ENCODE peak calls at places on chromosome 12, in five cellular contexts. P is Peyer's patch, G is mucosa of descending colon, A is left ventricle myocardium inferior, U is epithelial cell of esophagus. J is an unnamed sample.

GRCh38 chr12:20120296-20120695 is 248.0 kb upstream of the PDE3A start:
- DNase-seq in P (no peak), G (no peak), A (no peak), U (peak), J (no peak)

GRCh38 chr12:30440826-30441602 is 254.7 kb downstream of the IPO8 start:
- DNase-seq in P (no peak), G (no peak), A (no peak), U (peak), J (no peak)

GRCh38 chr12:124819525-124819924 is 44.1 kb downstream of the SCARB1 start:
- DNase-seq in P (no peak), G (no peak), A (no peak), U (no peak), J (no peak)

GRCh38 chr12:104524026-104524425 is 67.3 kb downstream of the CHST11 start:
- DNase-seq in P (no peak), G (no peak), A (no peak), U (no peak), J (peak)

GRCh38 chr12:121579190-121579791 is 1.5 kb downstream of the KDM2B start:
- DNase-seq in P (peak), G (peak), A (peak), U (no peak), J (no peak)

GRCh38 chr12:106359620-106360399 is 2.3 kb downstream of the POLR3B start:
- DNase-seq in P (no peak), G (no peak), A (no peak), U (no peak), J (no peak)

GRCh38 chr12:58068706-58069105 is 127.3 kb downstream of the ATP23 start:
- DNase-seq in P (no peak), G (no peak), A (no peak), U (no peak), J (no peak)

GRCh38 chr12:51090705-51091229 is 7.4 kb upstream of the CSRNP2 start:
- DNase-seq in P (no peak), G (peak), A (no peak), U (no peak), J (no peak)

GRCh38 chr12:55258288-55258687 is 13.9 kb downstream of the OR6C74 start:
- DNase-seq in P (no peak), G (no peak), A (no peak), U (no peak), J (no peak)

GRCh38 chr12:32889073-32889760 is 7.4 kb downstream of the PKP2 start:
- DNase-seq in P (no peak), G (no peak), A (no peak), U (peak), J (no peak)

GRCh38 chr12:9588749-9589148 is 19.0 kb downstream of the KLRB1 start:
- DNase-seq in P (no peak), G (no peak), A (no peak), U (no peak), J (peak)

GRCh38 chr12:62622177-62622576 is 155.6 kb downstream of the MON2 start:
- DNase-seq in P (no peak), G (no peak), A (no peak), U (no peak), J (no peak)

GRCh38 chr12:59357811-59358210 is 238.0 kb upstream of the SLC16A7 start:
- DNase-seq in P (no peak), G (no peak), A (no peak), U (peak), J (no peak)

GRCh38 chr12:108779998-108780688 is 48.8 kb upstream of the CORO1C start:
- DNase-seq in P (no peak), G (no peak), A (no peak), U (no peak), J (no peak)

GRCh38 chr12:32843528-32844095 is 53.0 kb downstream of the PKP2 start:
- DNase-seq in P (no peak), G (no peak), A (no peak), U (peak), J (no peak)

GRCh38 chr12:5665615-5666014 is 233.7 kb downstream of the NTF3 start:
- DNase-seq in P (no peak), G (no peak), A (no peak), U (no peak), J (no peak)

GRCh38 chr12:4307593-4308333 is 13.2 kb upstream of the TIGAR start:
- DNase-seq in P (peak), G (peak), A (peak), U (peak), J (peak)

GRCh38 chr12:87323369-87323768 is 705.8 kb downstream of the C12orf50 start:
- DNase-seq in P (no peak), G (no peak), A (no peak), U (peak), J (no peak)

GRCh38 chr12:23115984-23116383 is 491.0 kb downstream of the ETNK1 start:
- DNase-seq in P (no peak), G (no peak), A (no peak), U (no peak), J (no peak)

GRCh38 chr12:8951744-8952143 is 2.3 kb upstream of the M6PR start:
- DNase-seq in P (no peak), G (no peak), A (no peak), U (no peak), J (no peak)

GRCh38 chr12:39505562-39505961 is 62.6 kb upstream of the KIF21A start:
- DNase-seq in P (no peak), G (no peak), A (no peak), U (no peak), J (no peak)

GRCh38 chr12:78406213-78406612 is 458.4 kb upstream of the SYT1 start:
- DNase-seq in P (no peak), G (no peak), A (no peak), U (no peak), J (no peak)

GRCh38 chr12:78402366-78403134 is 462.0 kb upstream of the SYT1 start:
- DNase-seq in P (no peak), G (no peak), A (no peak), U (no peak), J (no peak)

GRCh38 chr12:78406776-78407335 is 457.7 kb upstream of the SYT1 start:
- DNase-seq in P (no peak), G (no peak), A (no peak), U (no peak), J (no peak)

GRCh38 chr12:78403136-78403535 is 461.4 kb upstream of the SYT1 start:
- DNase-seq in P (no peak), G (no peak), A (no peak), U (peak), J (peak)

GRCh38 chr12:78403681-78404080 is 460.9 kb upstream of the SYT1 start:
- DNase-seq in P (no peak), G (no peak), A (no peak), U (no peak), J (no peak)
- H3K4me3 ChIP-seq in P (no peak), G (no peak), A (no peak), U (no peak), J (no peak)

DNA sequence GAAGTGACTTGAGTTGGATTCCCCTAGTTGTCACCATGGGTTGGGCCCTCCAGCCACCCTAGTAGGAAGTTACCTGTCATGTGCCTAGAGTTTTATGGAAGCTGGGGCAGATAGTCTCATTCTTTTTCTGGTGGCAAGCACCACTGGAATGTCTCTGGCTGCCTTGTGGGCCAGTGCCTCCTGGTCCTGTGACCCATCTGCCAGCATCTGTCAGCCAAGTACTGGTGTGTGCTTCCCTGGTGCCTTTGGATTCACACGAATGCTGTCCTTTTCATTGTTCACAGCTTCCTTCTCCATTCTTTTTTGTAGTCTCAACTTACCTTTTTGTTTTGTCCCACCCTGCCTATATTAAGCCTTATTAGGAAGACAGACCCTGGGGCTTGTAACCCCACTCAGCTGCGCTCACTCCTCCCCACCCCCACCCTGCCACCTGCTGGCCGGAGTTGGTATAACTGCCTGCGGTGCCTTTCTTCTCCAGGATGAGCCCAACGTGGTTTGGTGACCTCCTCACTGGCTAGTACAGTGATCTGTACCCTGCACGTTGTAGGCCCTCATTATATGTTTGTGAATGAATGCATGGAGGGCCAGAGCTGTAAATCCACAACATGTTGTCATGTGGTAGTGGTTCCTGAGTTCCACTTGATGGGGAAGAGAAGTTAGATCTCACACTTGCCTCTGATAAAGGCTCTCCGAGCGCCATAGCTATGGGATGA is 125.7 kb downstream of the TSPAN9 start:
- DNase-seq in P (peak), G (peak), A (no peak), U (peak), J (no peak)
- TF ChIP-seq CTCF in P (peak), G (peak), A (peak), U (peak), J (peak)

GRCh38 chr12:11795910-11796459 is 146.5 kb downstream of the ETV6 start:
- DNase-seq in P (no peak), G (no peak), A (no peak), U (peak), J (peak)

GRCh38 chr12:11794751-11795150 is 145.3 kb downstream of the ETV6 start:
- DNase-seq in P (no peak), G (no peak), A (no peak), U (no peak), J (no peak)

GRCh38 chr12:11793896-11794295 is 144.4 kb downstream of the ETV6 start:
- DNase-seq in P (no peak), G (no peak), A (no peak), U (no peak), J (no peak)

GRCh38 chr12:11795192-11795909 is 145.9 kb downstream of the ETV6 start:
- DNase-seq in P (no peak), G (peak), A (no peak), U (peak), J (no peak)

DNA sequence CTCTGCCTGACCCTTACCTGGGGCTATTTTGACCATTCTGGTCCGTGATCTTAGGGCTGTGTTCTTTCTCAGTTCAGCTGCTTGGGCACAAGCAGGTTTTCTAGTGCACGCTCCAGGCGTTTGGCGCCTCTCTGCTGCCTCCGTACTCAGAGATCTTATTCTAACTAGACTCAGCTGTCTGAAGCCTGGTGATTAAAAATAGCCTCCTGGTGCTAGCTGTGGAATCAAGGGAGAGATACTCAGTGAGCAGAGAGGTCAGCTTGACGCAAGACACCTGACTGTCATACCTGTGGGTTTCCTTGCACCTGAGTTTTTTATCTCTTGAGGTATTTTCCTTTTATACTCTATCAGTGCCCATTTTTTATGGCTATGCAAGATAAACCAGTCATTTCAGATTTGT is 144.8 kb downstream of the ETV6 start:
- DNase-seq in P (no peak), G (no peak), A (no peak), U (no peak), J (no peak)
- H3K4me3 ChIP-seq in P (no peak), G (no peak), A (peak), U (no peak), J (no peak)

GRCh38 chr12:120234643-120235368 is 30.7 kb downstream of the PXN start:
- DNase-seq in P (peak), G (peak), A (peak), U (peak), J (peak)
- TF ChIP-seq CTCF in P (peak), G (peak), A (peak), U (peak), J (peak)

GRCh38 chr12:122872815-122873361 is 23.0 kb downstream of the VPS37B start:
- DNase-seq in P (peak), G (peak), A (no peak), U (no peak), J (no peak)

GRCh38 chr12:122869207-122869973 is 26.5 kb downstream of the VPS37B start:
- DNase-seq in P (no peak), G (peak), A (no peak), U (no peak), J (no peak)

GRCh38 chr12:122870163-122870842 is 25.6 kb downstream of the VPS37B start:
- DNase-seq in P (peak), G (peak), A (no peak), U (no peak), J (no peak)

GRCh38 chr12:122871851-122872785 is 23.8 kb downstream of the VPS37B start:
- DNase-seq in P (peak), G (peak), A (peak), U (peak), J (no peak)

GRCh38 chr12:122870867-122871664 is 24.9 kb downstream of the VPS37B start:
- DNase-seq in P (peak), G (peak), A (no peak), U (no peak), J (no peak)
- H3K4me3 ChIP-seq in P (peak), G (no peak), A (peak), U (no peak), J (peak)

DNA sequence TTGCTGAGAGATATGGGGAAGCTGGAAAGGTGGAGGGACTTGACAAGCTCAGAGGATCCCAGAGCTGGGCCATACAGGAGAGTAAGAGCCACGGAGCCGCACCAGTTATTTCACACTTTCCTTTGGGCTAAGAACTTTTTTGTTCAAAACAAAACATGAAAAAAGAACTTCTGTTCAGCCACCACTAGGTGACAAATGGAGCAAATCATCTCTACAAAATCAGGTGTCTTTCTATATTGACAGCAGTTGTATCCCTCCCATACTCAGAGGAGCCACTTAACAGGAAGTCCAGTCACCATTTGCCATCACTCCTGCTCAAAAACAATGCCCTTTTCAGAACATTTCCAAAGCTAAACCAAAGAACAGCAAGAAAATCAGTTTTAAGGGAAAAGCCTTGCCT is 70.3 kb upstream of the DBX2 start:
- DNase-seq in P (no peak), G (no peak), A (no peak), U (no peak), J (no peak)
- TF ChIP-seq CTCF in P (no peak), G (no peak), A (no peak), U (no peak), J (no peak)